ENCODE peak calls at places on chromosome 22, in six cellular contexts. H is NCI-H2081 treated with DMSO at 0.1 percent for 48 hours; U is activated CD8-positive, alpha-beta memory T cell treated with anti-CD3 and anti-CD28 coated beads for 4 hours; J is fibroblast of the aortic adventitia; S is T-helper 1 cell; E is esophagus squamous epithelium. F is an unnamed sample.

GRCh38 chr22:47307326-47307725 is 544.9 kb downstream of the TBC1D22A start:
- DNase-seq in H (no peak), J (peak), E (no peak), S (no peak), U (no peak), F (peak)

GRCh38 chr22:39349506-39349966 is 255 bp upstream of the SYNGR1 start:
- DNase-seq in E (no peak), H (no peak), U (no peak), S (no peak), J (no peak), F (peak)

GRCh38 chr22:39721456-39722325 is 151.1 kb downstream of the CACNA1I start:
- DNase-seq in E (no peak), H (no peak), S (no peak), U (no peak), J (no peak), F (no peak)

GRCh38 chr22:30649430-30650007 is 13.9 kb downstream of the SLC35E4 start:
- DNase-seq in H (no peak), J (peak), U (peak), S (no peak), E (peak), F (peak)

GRCh38 chr22:18955696-18956095 is 19.6 kb upstream of the PRODH start:
- DNase-seq in J (no peak), E (no peak), S (no peak), H (no peak), U (no peak), F (no peak)

GRCh38 chr22:23067023-23067650 is 3.2 kb upstream of the GNAZ start:
- DNase-seq in J (no peak), H (no peak), E (no peak), S (no peak), U (no peak), F (peak)

GRCh38 chr22:38950527-38951111 is 6.8 kb upstream of the APOBEC3A start:
- DNase-seq in S (no peak), J (no peak), U (no peak), E (no peak), H (no peak), F (no peak)

GRCh38 chr22:31488988-31489617 is 539 bp downstream of the EIF4ENIF1 start:
- DNase-seq in J (peak), U (no peak), S (peak), H (no peak), E (no peak), F (peak)

GRCh38 chr22:27318516-27318915 is 483.0 kb downstream of the MN1 start:
- DNase-seq in H (no peak), U (no peak), S (no peak), E (no peak), J (peak), F (no peak)